ENCODE peak calls at places on chromosomes 5 and 9, in five cellular contexts. G is AG09309, A is colonic mucosa, I is foreskin fibroblast, Z is HFFc6. E is an unnamed sample.

GRCh38 chr5:120314201-120314600 is 149.9 kb upstream of the PRR16 start:
- DNase-seq in G (no peak), A (no peak), I (peak; percentile 68), Z (peak; percentile 30), E (no peak)

GRCh38 chr5:160419458-160420330 is 813 bp upstream of the SLU7 start:
- DNase-seq in G (no peak), A (no peak), I (no peak), Z (no peak), E (no peak)

GRCh38 chr5:90519081-90519480 is 10.3 kb downstream of the LYSMD3 start:
- DNase-seq in G (no peak), A (no peak), I (no peak), Z (no peak), E (no peak)

GRCh38 chr9:34253460-34253837 is 74.6 kb downstream of the UBAP1 start:
- DNase-seq in G (peak; percentile 35), A (no peak), I (peak; percentile 85), Z (peak; percentile 51), E (no peak)

GRCh38 chr9:72477862-72478564 is 43.4 kb upstream of the TMC1 start:
- DNase-seq in G (no peak), A (peak; percentile 64), I (peak; percentile 73), Z (peak; percentile 65), E (no peak)

GRCh38 chr9:77943053-77943452 is 88.6 kb downstream of the GNAQ start:
- DNase-seq in G (no peak), A (no peak), I (no peak), Z (no peak), E (no peak)

GRCh38 chr5:100683881-100684280 is 148.7 kb downstream of the FAM174A start:
- DNase-seq in G (no peak), A (no peak), I (no peak), Z (no peak), E (no peak)

GRCh38 chr5:150492621-150493020 is 15.3 kb upstream of the NDST1 start:
- DNase-seq in G (no peak), A (no peak), I (peak; percentile 93), Z (peak; percentile 85), E (no peak)

GRCh38 chr9:73548201-73548600 is 396.5 kb downstream of the ANXA1 start:
- DNase-seq in G (no peak), A (no peak), I (no peak), Z (no peak), E (no peak)

GRCh38 chr9:98533132-98533531 is 175.6 kb downstream of the GABBR2 start:
- DNase-seq in G (no peak), A (peak; percentile 4), I (no peak), Z (no peak), E (no peak)

GRCh38 chr9:100474082-100474949 is 1.4 kb downstream of the TMEFF1 start:
- DNase-seq in G (no peak), A (no peak), I (peak; percentile 27), Z (no peak), E (no peak)

GRCh38 chr5:164202338-164202737 is 696.9 kb downstream of the MAT2B start:
- DNase-seq in G (no peak), A (no peak), I (peak; percentile 31), Z (no peak), E (no peak)

GRCh38 chr5:58080573-58080972 is 379.3 kb downstream of the PLK2 start:
- DNase-seq in G (no peak), A (no peak), I (peak; percentile 33), Z (peak; percentile 61), E (no peak)

GRCh38 chr5:124156408-124157027 is 589.9 kb downstream of the ZNF608 start:
- DNase-seq in G (no peak), A (no peak), I (peak; percentile 60), Z (no peak), E (no peak)

GRCh38 chr5:136457390-136458094 is 92.2 kb upstream of the TRPC7 start:
- DNase-seq in G (no peak), A (no peak), I (no peak), Z (no peak), E (no peak)

GRCh38 chr9:119148855-119149254 is 220.4 kb downstream of the BRINP1 start:
- DNase-seq in G (no peak), A (no peak), I (no peak), Z (no peak), E (no peak)

GRCh38 chr9:110152704-110153374 is 55.1 kb downstream of the C9orf152 start:
- DNase-seq in G (no peak), A (peak; percentile 37), I (peak; percentile 71), Z (peak; percentile 51), E (no peak)

GRCh38 chr5:173055722-173055982 is 500 bp upstream of the CREBRF start:
- DNase-seq in G (no peak), A (peak; percentile 23), I (no peak), Z (no peak), E (no peak)

GRCh38 chr9:16563446-16563845 is 307.0 kb downstream of the BNC2 start:
- DNase-seq in G (no peak), A (no peak), I (peak; percentile 18), Z (no peak), E (no peak)

GRCh38 chr9:13688223-13688989 is 408.9 kb upstream of the MPDZ start:
- DNase-seq in G (no peak), A (no peak), I (peak; percentile 5), Z (no peak), E (no peak)

GRCh38 chr9:136110082-136111061 is 8.3 kb downstream of the TMEM250 start:
- DNase-seq in G (no peak), A (no peak), I (peak; percentile 68), Z (no peak), E (no peak)

GRCh38 chr9:16543691-16544090 is 326.8 kb downstream of the BNC2 start:
- DNase-seq in G (no peak), A (no peak), I (no peak), Z (no peak), E (no peak)

GRCh38 chr9:95446259-95446658 is 70.5 kb downstream of the PTCH1 start:
- DNase-seq in G (no peak), A (no peak), I (no peak), Z (no peak), E (no peak)

GRCh38 chr9:95449016-95449415 is 67.8 kb downstream of the PTCH1 start:
- DNase-seq in G (no peak), A (no peak), I (no peak), Z (no peak), E (no peak)

GRCh38 chr9:95446984-95447383 is 69.8 kb downstream of the PTCH1 start:
- DNase-seq in G (no peak), A (no peak), I (no peak), Z (no peak), E (no peak)

GRCh38 chr9:95450171-95451107 is 66.3 kb downstream of the PTCH1 start:
- DNase-seq in G (no peak), A (no peak), I (no peak), Z (no peak), E (no peak)

DNA sequence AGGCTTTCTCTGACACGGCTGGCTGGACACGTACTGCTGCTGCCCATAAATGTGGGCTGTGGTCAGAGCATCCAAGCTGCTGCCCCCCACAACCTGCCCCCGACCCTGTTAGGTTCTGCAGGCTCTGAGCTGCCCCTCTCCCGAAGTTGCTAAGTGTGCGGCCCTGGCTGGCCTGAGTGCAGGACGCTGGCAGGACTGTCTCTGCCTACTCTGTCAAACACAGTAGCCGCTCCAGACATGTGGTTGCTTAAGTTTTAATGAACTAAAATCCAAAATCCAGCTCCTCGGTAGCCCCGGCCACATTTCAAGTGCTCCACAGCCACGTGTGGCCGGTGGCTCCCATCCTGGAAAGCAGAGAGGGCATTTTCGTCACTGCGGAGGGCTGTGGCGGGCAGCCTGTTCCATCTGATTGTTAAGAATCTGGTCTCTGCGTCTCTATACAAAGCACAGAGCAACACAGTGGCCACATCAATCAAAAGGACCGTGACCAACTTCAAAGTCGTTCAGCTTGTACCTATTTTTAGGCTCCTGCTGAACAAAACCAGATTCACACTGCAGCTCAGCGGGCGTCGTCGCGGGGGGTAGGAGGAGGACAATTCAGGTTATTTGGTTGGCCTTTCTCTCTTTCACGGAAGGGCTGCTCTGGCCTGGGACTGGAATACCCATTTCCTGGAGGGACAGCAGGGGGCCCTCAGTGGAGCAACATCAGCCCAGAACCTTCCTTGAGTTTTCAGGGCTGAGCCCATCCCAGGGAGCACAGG is 68.9 kb downstream of the PTCH1 start:
- DNase-seq in G (no peak), A (no peak), I (no peak), Z (no peak), E (no peak)
- TF ChIP-seq CTCF in G (peak; percentile 6), A (no peak), I (no peak), Z (no peak), E (no peak)

DNA sequence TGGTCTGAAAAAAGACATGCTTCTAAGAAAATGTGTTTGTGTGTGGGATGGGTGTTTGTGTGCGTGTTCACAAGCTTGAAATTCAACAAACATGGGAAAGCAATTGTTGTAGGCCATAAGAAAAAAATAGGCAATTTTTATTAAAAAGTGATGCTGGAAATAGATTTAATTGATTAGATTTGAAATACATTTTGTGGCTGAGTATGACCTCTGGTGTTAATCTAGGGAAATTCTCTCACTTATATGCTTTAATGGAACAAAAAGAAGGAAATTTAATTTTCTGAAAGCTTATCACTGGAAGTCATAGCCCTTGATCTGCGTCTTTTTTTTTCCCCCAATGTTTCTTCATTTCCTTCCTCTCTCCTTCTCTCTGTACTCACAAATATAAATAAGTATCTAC is 3.5 kb upstream of the KCNN2 start:
- DNase-seq in G (no peak), A (no peak), I (peak; percentile 18), Z (no peak), E (no peak)
- TF ChIP-seq CTCF in G (no peak), A (no peak), I (no peak), Z (peak; percentile 74), E (peak; percentile 76)

GRCh38 chr5:156892223-156892622 is 42.1 kb downstream of the PPP1R2B start:
- DNase-seq in G (no peak), A (no peak), I (no peak), Z (no peak), E (no peak)
- TF ChIP-seq CTCF in G (no peak), A (no peak), I (no peak), Z (no peak), E (no peak)

GRCh38 chr5:66306105-66306843 is 162.2 kb downstream of the SREK1 start:
- DNase-seq in G (peak; percentile 24), A (peak; percentile 45), I (peak; percentile 84), Z (peak; percentile 62), E (no peak)

GRCh38 chr5:66302344-66302743 is 158.2 kb downstream of the SREK1 start:
- DNase-seq in G (no peak), A (no peak), I (no peak), Z (no peak), E (no peak)

GRCh38 chr5:66306844-66307315 is 162.8 kb downstream of the SREK1 start:
- DNase-seq in G (no peak), A (no peak), I (no peak), Z (no peak), E (no peak)

GRCh38 chr5:66312291-66312690 is 168.2 kb downstream of the SREK1 start:
- DNase-seq in G (no peak), A (no peak), I (no peak), Z (no peak), E (no peak)

DNA sequence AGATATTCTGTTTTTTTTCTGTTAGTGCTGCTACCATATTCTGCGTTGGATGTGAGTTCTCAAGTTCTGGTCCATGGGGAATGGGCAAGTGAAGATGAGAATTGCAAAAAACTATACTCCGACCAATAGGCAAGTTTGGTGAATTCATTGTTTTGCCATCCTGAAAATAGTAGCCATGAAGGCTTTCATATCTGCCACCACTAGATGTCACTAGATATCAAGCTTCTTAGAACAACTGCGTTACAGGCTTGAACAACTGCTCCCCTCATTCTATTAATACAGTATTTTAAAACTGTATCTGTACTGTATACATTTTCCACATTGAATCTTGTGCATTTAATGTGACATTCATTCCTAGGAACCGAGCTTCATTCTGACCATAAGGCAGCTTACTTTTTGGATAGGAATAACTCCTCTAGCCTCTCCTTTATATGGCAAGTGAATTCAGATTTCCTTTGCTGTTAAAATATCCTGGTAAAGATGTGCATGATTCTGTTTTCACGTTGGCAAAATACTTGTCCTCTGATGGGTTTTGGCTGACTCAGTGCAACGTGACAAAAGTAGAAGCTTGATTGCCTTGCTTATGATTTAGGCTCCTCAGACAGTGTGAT is 163.7 kb downstream of the SREK1 start:
- DNase-seq in G (peak; percentile 38), A (no peak), I (peak; percentile 78), Z (peak; percentile 64), E (no peak)
- TF ChIP-seq CTCF in G (peak; percentile 80), A (peak; percentile 72), I (peak; percentile 81), Z (peak; percentile 91), E (peak; percentile 91)